ENCODE peak calls at places on chromosome 13, in nine cellular contexts. F, C, H, Q, Z, K, G, M and Y are unnamed samples.

GRCh38 chr13:93789058-93789457 is 562.5 kb downstream of the GPC6 start:
- DNase-seq in F (no peak), C (no peak), H (no peak), Q (no peak), Z (no peak), K (no peak), G (no peak), M (no peak), Y (no peak)

GRCh38 chr13:107842562-107843180 is 372.7 kb downstream of the LIG4 start:
- DNase-seq in F (no peak), C (no peak), H (no peak), Q (no peak), Z (no peak), K (no peak), G (no peak), M (no peak), Y (no peak)

GRCh38 chr13:50788551-50788950 is 54.9 kb downstream of the DLEU7 start:
- DNase-seq in F (no peak), C (no peak), H (no peak), Q (no peak), Z (no peak), K (no peak), G (no peak), M (no peak), Y (no peak)

GRCh38 chr13:76759877-76760276 is 126.3 kb downstream of the KCTD12 start:
- DNase-seq in F (no peak), C (no peak), H (no peak), Q (no peak), Z (no peak), K (peak; percentile 5), G (no peak), M (no peak), Y (no peak)

GRCh38 chr13:33087790-33088189 is 71.6 kb downstream of the KL start:
- DNase-seq in F (no peak), C (no peak), H (no peak), Q (no peak), Z (no peak), K (no peak), G (no peak), M (no peak), Y (no peak)

GRCh38 chr13:109743706-109744453 is 42.5 kb downstream of the IRS2 start:
- DNase-seq in F (no peak), C (peak; percentile 82), H (no peak), Q (peak; percentile 92), Z (no peak), K (peak; percentile 28), G (no peak), M (peak; percentile 72), Y (peak; percentile 53)

GRCh38 chr13:77036294-77036693 is 9.3 kb upstream of the FBXL3 start:
- DNase-seq in F (no peak), C (no peak), H (no peak), Q (no peak), Z (peak; percentile 14), K (no peak), G (no peak), M (no peak), Y (no peak)

GRCh38 chr13:33497146-33497845 is 211.7 kb upstream of the STARD13 start:
- DNase-seq in F (no peak), C (no peak), H (no peak), Q (no peak), Z (no peak), K (no peak), G (no peak), M (no peak), Y (no peak)

GRCh38 chr13:110392510-110393233 is 85.6 kb downstream of the COL4A2 start:
- DNase-seq in F (no peak), C (no peak), H (no peak), Q (no peak), Z (no peak), K (no peak), G (no peak), M (peak; percentile 25), Y (no peak)

GRCh38 chr13:40874138-40874776 is 84.8 kb downstream of the SLC25A15 start:
- DNase-seq in F (no peak), C (no peak), H (no peak), Q (no peak), Z (no peak), K (no peak), G (no peak), M (no peak), Y (no peak)

GRCh38 chr13:42671502-42671901 is 97.5 kb downstream of the TNFSF11 start:
- DNase-seq in F (no peak), C (no peak), H (no peak), Q (no peak), Z (no peak), K (no peak), G (no peak), M (no peak), Y (no peak)

GRCh38 chr13:18948012-18948663 is 233.5 kb downstream of the TUBA3C start:
- DNase-seq in F (no peak), C (no peak), H (no peak), Q (no peak), Z (no peak), K (no peak), G (no peak), M (no peak), Y (no peak)